ENCODE peak calls at places on chromosomes 16 and 17, in eight cellular contexts. T is stimulated activated CD4-positive, alpha-beta T cell treated with anti-CD3 and anti-CD28 coated beads, Interleukin-4, amount 100 ng/mL, for 48 hours; L is stimulated activated CD8-positive, alpha-beta memory T cell treated with anti-CD3 and anti-CD28 coated beads, Interleukin-4, amount 100 ng/mL, for 4 hours; S is SHP77; A is IMR-90; Y is NCI-H187 treated with DMSO at 0.1 percent for 48 hours; F is uterus; C is T47D. B is an unnamed sample.

GRCh38 chr17:48427598-48427997 is 2.4 kb downstream of the SKAP1 start:
- DNase-seq in Y (no peak), A (no peak), S (peak; percentile 9), T (peak; percentile 64), F (no peak), C (no peak), L (peak; percentile 55), B (no peak)

GRCh38 chr17:3738562-3739295 is 15.0 kb downstream of the HASPIN start:
- DNase-seq in A (peak; percentile 10), F (no peak), Y (no peak), S (no peak), L (peak; percentile 72), T (peak; percentile 49), C (peak; percentile 52), B (no peak)

GRCh38 chr16:59148312-59148711 is 414.2 kb upstream of the GOT2 start:
- DNase-seq in A (no peak), S (no peak), L (no peak), C (no peak), F (no peak), T (no peak), Y (no peak), B (no peak)

GRCh38 chr16:67931712-67932461 is at the start of gene CTRL:
- DNase-seq in L (no peak), S (no peak), A (no peak), T (no peak), F (no peak), C (no peak), Y (no peak), B (no peak)

GRCh38 chr16:57113042-57113453 is 20.7 kb downstream of the CPNE2 start:
- DNase-seq in Y (no peak), A (peak; percentile 34), F (no peak), C (no peak), S (no peak), L (no peak), T (no peak), B (no peak)

GRCh38 chr17:21573961-21574610 is 118.2 kb upstream of the KCNJ18 start:
- DNase-seq in T (no peak), L (peak; percentile 9), Y (no peak), A (peak; percentile 68), C (no peak), S (no peak), F (peak; percentile 60), B (no peak)

GRCh38 chr17:15914400-15915165 is 30.3 kb upstream of the ADORA2B start:
- DNase-seq in C (no peak), Y (no peak), S (no peak), A (peak; percentile 70), T (no peak), L (no peak), F (no peak), B (no peak)

GRCh38 chr17:75319818-75320691 is 30.8 kb upstream of the SLC25A19 start:
- DNase-seq in F (no peak), C (no peak), S (no peak), L (no peak), T (no peak), Y (no peak), A (peak; percentile 76), B (no peak)

GRCh38 chr16:23452221-23452571 is 793 bp downstream of the COG7 start:
- DNase-seq in C (no peak), L (no peak), F (no peak), A (no peak), T (no peak), Y (no peak), S (no peak), B (no peak)